ENCODE peak calls at places on chromosomes 3 and 15, in eight cellular contexts. G is left cardiac atrium; D is central memory CD4-positive, alpha-beta T cell; X is endothelial cell; T is amniotic stem cell; K is neural progenitor cell; V is ELR; N is stimulated activated CD4-positive, alpha-beta T cell treated with anti-CD3 and anti-CD28 coated beads, Interleukin-2, amount 100 ng/mL, for 4 hours. H is an unnamed sample.

GRCh38 chr15:57706405-57707209 is at the start of gene POLR2M:
- DNase-seq in G (peak), D (peak), X (peak), T (peak), K (peak), V (peak), N (peak), H (peak)

GRCh38 chr3:183579967-183580720 is 24.6 kb upstream of the KLHL6 start:
- DNase-seq in G (peak), D (no peak), X (no peak), T (no peak), K (no peak), V (peak), N (no peak), H (peak)

GRCh38 chr3:157830865-157831264 is 275.4 kb downstream of the SHOX2 start:
- DNase-seq in G (no peak), D (no peak), X (no peak), T (no peak), K (peak), V (no peak), N (no peak), H (no peak)

GRCh38 chr3:68620211-68620610 is 312.1 kb downstream of the TAFA4 start:
- DNase-seq in G (no peak), D (no peak), X (no peak), T (no peak), K (no peak), V (no peak), N (no peak), H (no peak)

GRCh38 chr3:194162817-194163584 is 27.1 kb downstream of the HES1 start:
- DNase-seq in G (no peak), D (no peak), X (no peak), T (no peak), K (no peak), V (no peak), N (no peak), H (no peak)

GRCh38 chr3:105502333-105502732 is 135.6 kb downstream of the ALCAM start:
- DNase-seq in G (no peak), D (no peak), X (no peak), T (no peak), K (no peak), V (no peak), N (no peak), H (no peak)

GRCh38 chr15:63288778-63289378 is 11.5 kb downstream of the APH1B start:
- DNase-seq in G (no peak), D (peak), X (no peak), T (peak), K (peak), V (peak), N (no peak), H (no peak)

GRCh38 chr15:85727068-85727467 is 67.7 kb downstream of the KLHL25 start:
- DNase-seq in G (peak), D (no peak), X (no peak), T (no peak), K (no peak), V (no peak), N (no peak), H (no peak)

GRCh38 chr3:104868291-104868690 is 498.4 kb upstream of the ALCAM start:
- DNase-seq in G (no peak), D (no peak), X (no peak), T (no peak), K (no peak), V (no peak), N (no peak), H (no peak)

GRCh38 chr15:84981711-84982300 is at the start of gene PDE8A:
- DNase-seq in G (peak), D (peak), X (peak), T (no peak), K (peak), V (peak), N (peak), H (peak)

GRCh38 chr3:48463703-48464102 is 17.2 kb downstream of the ATRIP start:
- DNase-seq in G (no peak), D (no peak), X (no peak), T (no peak), K (no peak), V (no peak), N (no peak), H (no peak)

GRCh38 chr15:67396109-67396508 is 124.8 kb upstream of the C15orf61 start:
- DNase-seq in G (no peak), D (no peak), X (no peak), T (no peak), K (no peak), V (no peak), N (no peak), H (no peak)

GRCh38 chr3:81244196-81244595 is 517.2 kb downstream of the GBE1 start:
- DNase-seq in G (no peak), D (no peak), X (no peak), T (no peak), K (no peak), V (no peak), N (no peak), H (no peak)

GRCh38 chr3:51434746-51435323 is 43.8 kb downstream of the RBM15B start:
- DNase-seq in G (no peak), D (peak), X (peak), T (no peak), K (peak), V (peak), N (peak), H (no peak)

GRCh38 chr15:41501191-41501917 is 7.7 kb downstream of the ITPKA start:
- DNase-seq in G (no peak), D (no peak), X (peak), T (no peak), K (peak), V (no peak), N (no peak), H (no peak)

GRCh38 chr15:40108061-40108854 is 421 bp downstream of the BMF start:
- DNase-seq in G (peak), D (no peak), X (peak), T (no peak), K (peak), V (peak), N (no peak), H (peak)

GRCh38 chr3:194687638-194688206 is 2.0 kb downstream of the FAM43A start:
- DNase-seq in G (peak), D (peak), X (peak), T (no peak), K (peak), V (peak), N (peak), H (peak)

GRCh38 chr3:10395671-10396070 is 74.8 kb upstream of the SEC13 start:
- DNase-seq in G (no peak), D (peak), X (no peak), T (no peak), K (no peak), V (no peak), N (no peak), H (no peak)

GRCh38 chr3:123143669-123144411 is 57.9 kb upstream of the SEC22A start:
- DNase-seq in G (no peak), D (no peak), X (no peak), T (no peak), K (peak), V (peak), N (no peak), H (no peak)

GRCh38 chr3:31890742-31891469 is 90.2 kb downstream of the OSBPL10 start:
- DNase-seq in G (no peak), D (no peak), X (no peak), T (no peak), K (no peak), V (no peak), N (no peak), H (no peak)

GRCh38 chr3:105764378-105765376 is 104.1 kb downstream of the CBLB start:
- DNase-seq in G (no peak), D (peak), X (no peak), T (no peak), K (no peak), V (no peak), N (no peak), H (no peak)

GRCh38 chr15:44726136-44726535 is 10.2 kb upstream of the TRIM69 start:
- DNase-seq in G (no peak), D (no peak), X (no peak), T (no peak), K (no peak), V (no peak), N (no peak), H (no peak)

GRCh38 chr3:111667621-111668239 is 72.6 kb upstream of the ZBED2 start:
- DNase-seq in G (peak), D (peak), X (peak), T (no peak), K (no peak), V (peak), N (peak), H (no peak)

GRCh38 chr3:145191543-145191942 is 969.4 kb downstream of the PLOD2 start:
- DNase-seq in G (no peak), D (no peak), X (no peak), T (no peak), K (no peak), V (no peak), N (no peak), H (no peak)

GRCh38 chr15:34043813-34044212 is 4.8 kb upstream of the AVEN start:
- DNase-seq in G (no peak), D (no peak), X (no peak), T (no peak), K (no peak), V (no peak), N (no peak), H (no peak)

GRCh38 chr3:135165260-135165659 is 370.2 kb downstream of the EPHB1 start:
- DNase-seq in G (no peak), D (no peak), X (no peak), T (no peak), K (no peak), V (no peak), N (no peak), H (no peak)

H was measured in left ventricle myocardium superior.